ENCODE peak calls at places on chromosomes 13 and 19, in nine cellular contexts. One of them, this sample, is unnamed.

GRCh38 chr19:9538183-9539058 is at the start of gene ZNF426:
- DNase-seq in endothelial cell of umbilical vein: peak
- DNase-seq in GM12891: peak
- DNase-seq in breast epithelium: peak
- DNase-seq in GM23338: peak
- DNase-seq in HCT116: peak
- DNase-seq in SK-N-MC: peak
- DNase-seq in transverse colon: peak
- DNase-seq in K562: peak
- DNase-seq in this sample: peak

GRCh38 chr19:38629568-38629967 is 10.6 kb downstream of the EIF3K start:
- DNase-seq in GM23338: no peak
- DNase-seq in GM12891: no peak
- DNase-seq in HCT116: no peak
- DNase-seq in SK-N-MC: no peak
- DNase-seq in transverse colon: no peak
- DNase-seq in breast epithelium: no peak
- DNase-seq in K562: no peak
- DNase-seq in endothelial cell of umbilical vein: no peak
- DNase-seq in this sample: no peak

GRCh38 chr13:74751739-74752138 is 617.5 kb upstream of the KLF12 start:
- DNase-seq in GM23338: no peak
- DNase-seq in HCT116: no peak
- DNase-seq in transverse colon: no peak
- DNase-seq in breast epithelium: no peak
- DNase-seq in SK-N-MC: no peak
- DNase-seq in endothelial cell of umbilical vein: no peak
- DNase-seq in GM12891: no peak
- DNase-seq in K562: no peak
- DNase-seq in this sample: no peak

GRCh38 chr13:40644838-40645620 is 21.4 kb downstream of the FOXO1 start:
- DNase-seq in endothelial cell of umbilical vein: no peak
- DNase-seq in K562: no peak
- DNase-seq in GM23338: no peak
- DNase-seq in breast epithelium: no peak
- DNase-seq in GM12891: no peak
- DNase-seq in transverse colon: no peak
- DNase-seq in SK-N-MC: no peak
- DNase-seq in HCT116: no peak
- DNase-seq in this sample: no peak

GRCh38 chr13:24107955-24108614 is 52.4 kb upstream of the SPATA13 start:
- DNase-seq in SK-N-MC: no peak
- DNase-seq in K562: no peak
- DNase-seq in HCT116: no peak
- DNase-seq in transverse colon: no peak
- DNase-seq in GM12891: no peak
- DNase-seq in breast epithelium: no peak
- DNase-seq in endothelial cell of umbilical vein: no peak
- DNase-seq in GM23338: peak
- DNase-seq in this sample: peak

GRCh38 chr19:2359992-2360875 is at the start of gene TMPRSS9:
- DNase-seq in HCT116: no peak
- DNase-seq in SK-N-MC: no peak
- DNase-seq in K562: no peak
- DNase-seq in endothelial cell of umbilical vein: no peak
- DNase-seq in breast epithelium: no peak
- DNase-seq in transverse colon: no peak
- DNase-seq in GM23338: no peak
- DNase-seq in GM12891: no peak
- DNase-seq in this sample: no peak

GRCh38 chr19:10538204-10538603 is 5.5 kb upstream of the ATG4D start:
- DNase-seq in GM12891: no peak
- DNase-seq in transverse colon: no peak
- DNase-seq in breast epithelium: no peak
- DNase-seq in GM23338: no peak
- DNase-seq in HCT116: no peak
- DNase-seq in K562: no peak
- DNase-seq in endothelial cell of umbilical vein: no peak
- DNase-seq in SK-N-MC: no peak
- DNase-seq in this sample: no peak

GRCh38 chr13:42279080-42279479 is 7.1 kb downstream of the AKAP11 start:
- DNase-seq in endothelial cell of umbilical vein: no peak
- DNase-seq in K562: no peak
- DNase-seq in breast epithelium: no peak
- DNase-seq in HCT116: no peak
- DNase-seq in transverse colon: no peak
- DNase-seq in GM12891: no peak
- DNase-seq in SK-N-MC: no peak
- DNase-seq in GM23338: no peak
- DNase-seq in this sample: no peak

GRCh38 chr19:2083174-2083854 is 12.8 kb downstream of the MOB3A start:
- DNase-seq in K562: no peak
- DNase-seq in GM23338: no peak
- DNase-seq in SK-N-MC: no peak
- DNase-seq in endothelial cell of umbilical vein: no peak
- DNase-seq in GM12891: no peak
- DNase-seq in HCT116: no peak
- DNase-seq in breast epithelium: no peak
- DNase-seq in transverse colon: peak
- DNase-seq in this sample: peak

GRCh38 chr19:40396886-40397567 is 7.0 kb upstream of the HIPK4 start:
- DNase-seq in GM12891: no peak
- DNase-seq in transverse colon: no peak
- DNase-seq in breast epithelium: no peak
- DNase-seq in HCT116: no peak
- DNase-seq in endothelial cell of umbilical vein: no peak
- DNase-seq in K562: no peak
- DNase-seq in SK-N-MC: no peak
- DNase-seq in GM23338: no peak
- DNase-seq in this sample: no peak

GRCh38 chr19:325937-326565 is 18.5 kb downstream of the MIER2 start:
- DNase-seq in endothelial cell of umbilical vein: no peak
- DNase-seq in K562: no peak
- DNase-seq in GM12891: no peak
- DNase-seq in breast epithelium: no peak
- DNase-seq in HCT116: no peak
- DNase-seq in transverse colon: no peak
- DNase-seq in GM23338: no peak
- DNase-seq in SK-N-MC: no peak
- DNase-seq in this sample: peak

GRCh38 chr19:3157096-3157845 is 21.3 kb upstream of the S1PR4 start:
- DNase-seq in K562: no peak
- DNase-seq in transverse colon: no peak
- DNase-seq in SK-N-MC: no peak
- DNase-seq in GM12891: no peak
- DNase-seq in GM23338: no peak
- DNase-seq in breast epithelium: no peak
- DNase-seq in endothelial cell of umbilical vein: no peak
- DNase-seq in HCT116: no peak
- DNase-seq in this sample: no peak

GRCh38 chr13:50191004-50191403 is 175.8 kb downstream of the KCNRG start:
- DNase-seq in K562: no peak
- DNase-seq in breast epithelium: no peak
- DNase-seq in endothelial cell of umbilical vein: no peak
- DNase-seq in GM12891: no peak
- DNase-seq in GM23338: no peak
- DNase-seq in transverse colon: no peak
- DNase-seq in SK-N-MC: no peak
- DNase-seq in HCT116: no peak
- DNase-seq in this sample: no peak

DNA sequence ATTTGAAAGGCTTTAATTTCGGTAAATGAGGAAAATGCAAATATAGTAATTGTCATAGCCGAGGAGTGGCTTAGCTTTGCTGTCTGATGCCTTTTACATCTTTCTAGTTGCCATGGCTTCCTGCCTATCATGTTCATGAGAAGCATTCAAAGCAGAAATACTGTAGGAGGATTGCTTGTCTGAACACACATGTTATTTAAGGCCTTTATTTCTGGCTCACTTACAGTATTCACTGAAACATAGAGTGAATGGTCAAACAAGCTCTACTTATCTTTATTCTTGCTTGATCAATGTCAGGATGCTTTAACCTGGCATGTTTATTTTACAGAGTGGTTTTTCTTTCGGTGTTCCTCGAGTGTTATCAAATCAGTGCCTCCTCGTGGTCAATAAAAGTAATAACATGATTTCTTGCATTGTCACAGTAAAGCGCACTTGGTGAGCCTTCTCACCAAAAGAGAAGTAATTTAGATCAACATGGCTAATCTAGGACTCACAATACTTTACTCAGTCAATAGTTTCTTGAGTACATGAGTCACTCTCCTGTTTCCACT is 73.5 kb upstream of the PCDH17 start:
- DNase-seq in SK-N-MC: no peak
- DNase-seq in GM23338: peak
- DNase-seq in transverse colon: no peak
- DNase-seq in breast epithelium: no peak
- DNase-seq in HCT116: no peak
- DNase-seq in GM12891: no peak
- DNase-seq in endothelial cell of umbilical vein: peak
- DNase-seq in K562: no peak
- DNase-seq in this sample: no peak
- TF ChIP-seq POLR2AphosphoS5 in SK-N-MC: no peak
- TF ChIP-seq POLR2AphosphoS5 in GM23338: no peak
- TF ChIP-seq POLR2AphosphoS5 in transverse colon: no peak
- TF ChIP-seq POLR2AphosphoS5 in breast epithelium: no peak
- TF ChIP-seq POLR2AphosphoS5 in HCT116: no peak
- TF ChIP-seq POLR2AphosphoS5 in GM12891: no peak
- TF ChIP-seq POLR2AphosphoS5 in endothelial cell of umbilical vein: no peak
- TF ChIP-seq POLR2AphosphoS5 in K562: no peak
- TF ChIP-seq POLR2AphosphoS5 in this sample: no peak

GRCh38 chr19:16575282-16575681 is 3.1 kb upstream of the SLC35E1 start:
- DNase-seq in endothelial cell of umbilical vein: no peak
- DNase-seq in HCT116: no peak
- DNase-seq in breast epithelium: no peak
- DNase-seq in K562: no peak
- DNase-seq in transverse colon: no peak
- DNase-seq in SK-N-MC: no peak
- DNase-seq in GM23338: no peak
- DNase-seq in GM12891: no peak
- DNase-seq in this sample: no peak

GRCh38 chr19:16577531-16578052 is 5.4 kb upstream of the SLC35E1 start:
- DNase-seq in HCT116: no peak
- DNase-seq in breast epithelium: no peak
- DNase-seq in endothelial cell of umbilical vein: no peak
- DNase-seq in GM23338: no peak
- DNase-seq in K562: no peak
- DNase-seq in transverse colon: no peak
- DNase-seq in GM12891: no peak
- DNase-seq in SK-N-MC: no peak
- DNase-seq in this sample: no peak

GRCh38 chr19:16576690-16577530 is 4.7 kb upstream of the SLC35E1 start:
- DNase-seq in GM12891: no peak
- DNase-seq in transverse colon: no peak
- DNase-seq in GM23338: no peak
- DNase-seq in breast epithelium: no peak
- DNase-seq in endothelial cell of umbilical vein: no peak
- DNase-seq in SK-N-MC: no peak
- DNase-seq in HCT116: no peak
- DNase-seq in K562: no peak
- DNase-seq in this sample: no peak

GRCh38 chr19:16573925-16574324 is 1.7 kb upstream of the SLC35E1 start:
- DNase-seq in endothelial cell of umbilical vein: no peak
- DNase-seq in K562: no peak
- DNase-seq in GM23338: no peak
- DNase-seq in HCT116: no peak
- DNase-seq in breast epithelium: no peak
- DNase-seq in SK-N-MC: no peak
- DNase-seq in GM12891: no peak
- DNase-seq in transverse colon: no peak
- DNase-seq in this sample: no peak

GRCh38 chr19:16575861-16576689 is 3.9 kb upstream of the SLC35E1 start:
- DNase-seq in HCT116: no peak
- DNase-seq in GM23338: no peak
- DNase-seq in transverse colon: no peak
- DNase-seq in K562: no peak
- DNase-seq in endothelial cell of umbilical vein: no peak
- DNase-seq in GM12891: no peak
- DNase-seq in SK-N-MC: no peak
- DNase-seq in breast epithelium: no peak
- DNase-seq in this sample: peak
- TF ChIP-seq POLR2AphosphoS5 in HCT116: no peak
- TF ChIP-seq POLR2AphosphoS5 in GM23338: no peak
- TF ChIP-seq POLR2AphosphoS5 in transverse colon: no peak
- TF ChIP-seq POLR2AphosphoS5 in K562: no peak
- TF ChIP-seq POLR2AphosphoS5 in endothelial cell of umbilical vein: no peak
- TF ChIP-seq POLR2AphosphoS5 in GM12891: no peak
- TF ChIP-seq POLR2AphosphoS5 in SK-N-MC: no peak
- TF ChIP-seq POLR2AphosphoS5 in breast epithelium: no peak
- TF ChIP-seq POLR2AphosphoS5 in this sample: no peak

GRCh38 chr13:94776300-94776699 is 64.0 kb upstream of the SOX21 start:
- DNase-seq in GM23338: no peak
- DNase-seq in GM12891: no peak
- DNase-seq in HCT116: no peak
- DNase-seq in breast epithelium: no peak
- DNase-seq in K562: no peak
- DNase-seq in endothelial cell of umbilical vein: no peak
- DNase-seq in SK-N-MC: no peak
- DNase-seq in transverse colon: no peak
- DNase-seq in this sample: no peak

GRCh38 chr13:94778986-94779385 is 66.6 kb upstream of the SOX21 start:
- DNase-seq in GM12891: no peak
- DNase-seq in transverse colon: no peak
- DNase-seq in GM23338: no peak
- DNase-seq in breast epithelium: no peak
- DNase-seq in K562: no peak
- DNase-seq in endothelial cell of umbilical vein: no peak
- DNase-seq in HCT116: no peak
- DNase-seq in SK-N-MC: no peak
- DNase-seq in this sample: no peak

GRCh38 chr13:94780421-94780820 is 68.1 kb upstream of the SOX21 start:
- DNase-seq in K562: no peak
- DNase-seq in breast epithelium: no peak
- DNase-seq in GM23338: no peak
- DNase-seq in transverse colon: no peak
- DNase-seq in HCT116: no peak
- DNase-seq in SK-N-MC: no peak
- DNase-seq in endothelial cell of umbilical vein: no peak
- DNase-seq in GM12891: no peak
- DNase-seq in this sample: no peak

GRCh38 chr13:94778585-94778984 is 66.2 kb upstream of the SOX21 start:
- DNase-seq in GM12891: no peak
- DNase-seq in breast epithelium: no peak
- DNase-seq in K562: no peak
- DNase-seq in SK-N-MC: no peak
- DNase-seq in endothelial cell of umbilical vein: no peak
- DNase-seq in transverse colon: no peak
- DNase-seq in GM23338: no peak
- DNase-seq in HCT116: no peak
- DNase-seq in this sample: no peak

GRCh38 chr13:94776956-94777355 is 64.6 kb upstream of the SOX21 start:
- DNase-seq in SK-N-MC: no peak
- DNase-seq in K562: no peak
- DNase-seq in endothelial cell of umbilical vein: no peak
- DNase-seq in transverse colon: no peak
- DNase-seq in GM23338: no peak
- DNase-seq in breast epithelium: no peak
- DNase-seq in HCT116: no peak
- DNase-seq in GM12891: no peak
- DNase-seq in this sample: no peak
- TF ChIP-seq POLR2AphosphoS5 in SK-N-MC: no peak
- TF ChIP-seq POLR2AphosphoS5 in K562: no peak
- TF ChIP-seq POLR2AphosphoS5 in endothelial cell of umbilical vein: no peak
- TF ChIP-seq POLR2AphosphoS5 in transverse colon: no peak
- TF ChIP-seq POLR2AphosphoS5 in GM23338: no peak
- TF ChIP-seq POLR2AphosphoS5 in breast epithelium: no peak
- TF ChIP-seq POLR2AphosphoS5 in HCT116: no peak
- TF ChIP-seq POLR2AphosphoS5 in GM12891: no peak
- TF ChIP-seq POLR2AphosphoS5 in this sample: no peak

GRCh38 chr13:48144413-48145035 is 49.6 kb upstream of the MED4 start:
- DNase-seq in HCT116: no peak
- DNase-seq in GM12891: no peak
- DNase-seq in breast epithelium: no peak
- DNase-seq in endothelial cell of umbilical vein: peak
- DNase-seq in K562: no peak
- DNase-seq in transverse colon: peak
- DNase-seq in GM23338: no peak
- DNase-seq in SK-N-MC: no peak
- DNase-seq in this sample: peak
- TF ChIP-seq POLR2AphosphoS5 in HCT116: no peak
- TF ChIP-seq POLR2AphosphoS5 in GM12891: no peak
- TF ChIP-seq POLR2AphosphoS5 in breast epithelium: no peak
- TF ChIP-seq POLR2AphosphoS5 in endothelial cell of umbilical vein: peak
- TF ChIP-seq POLR2AphosphoS5 in K562: no peak
- TF ChIP-seq POLR2AphosphoS5 in transverse colon: no peak
- TF ChIP-seq POLR2AphosphoS5 in GM23338: no peak
- TF ChIP-seq POLR2AphosphoS5 in SK-N-MC: no peak
- TF ChIP-seq POLR2AphosphoS5 in this sample: peak